ENCODE peak calls at places on chromosome 22, in four cellular contexts. T, C, M and Q are unnamed samples.

GRCh38 chr22:20271114-20271994 is 3.2 kb upstream of the RTN4R start:
- DNase-seq in M (no peak), T (no peak), C (no peak), Q (no peak)

GRCh38 chr22:42881298-42881697 is 24.2 kb upstream of the ARFGAP3 start:
- DNase-seq in C (no peak), T (no peak), M (no peak), Q (no peak)

GRCh38 chr22:22810018-22810427 is 77.6 kb upstream of the IGLL5 start:
- DNase-seq in M (no peak), C (peak), T (peak), Q (no peak)

GRCh38 chr22:50606561-50607365 is 6.2 kb downstream of the MAPK8IP2 start:
- DNase-seq in C (no peak), T (no peak), M (no peak), Q (no peak)

GRCh38 chr22:48786679-48786996 is 1041.0 kb downstream of the BRD1 start:
- DNase-seq in C (no peak), M (no peak), T (no peak), Q (no peak)

GRCh38 chr22:33654173-33654890 is 265.9 kb downstream of the LARGE1 start:
- DNase-seq in C (no peak), T (no peak), M (no peak), Q (no peak)

GRCh38 chr22:42544686-42545085 is 9.1 kb upstream of the SERHL2 start:
- DNase-seq in T (no peak), M (no peak), C (no peak), Q (no peak)

GRCh38 chr22:36086629-36087254 is 58.1 kb upstream of the RBFOX2 start:
- DNase-seq in C (no peak), T (no peak), M (no peak), Q (no peak)

GRCh38 chr22:26452236-26453016 is 23.4 kb downstream of the ASPHD2 start:
- DNase-seq in C (no peak), T (no peak), M (no peak), Q (no peak)

GRCh38 chr22:41782751-41783150 is 17.7 kb upstream of the CCDC134 start:
- DNase-seq in C (no peak), T (no peak), M (no peak), Q (no peak)

GRCh38 chr22:30002861-30003489 is 77.3 kb upstream of the HORMAD2 start:
- DNase-seq in C (no peak), M (no peak), T (no peak), Q (no peak)

GRCh38 chr22:42178910-42179495 is 48.4 kb upstream of the CYP2D6 start:
- DNase-seq in M (no peak), T (no peak), C (no peak), Q (no peak)

GRCh38 chr22:35312198-35313059 is 12.7 kb downstream of the TOM1 start:
- DNase-seq in M (peak), C (no peak), T (peak), Q (peak)

GRCh38 chr22:32042924-32043323 is at the start of gene SLC5A1:
- DNase-seq in M (peak), T (no peak), C (no peak), Q (no peak)

GRCh38 chr22:42910221-42910942 is 53.3 kb upstream of the ARFGAP3 start:
- DNase-seq in T (no peak), C (no peak), M (no peak), Q (no peak)

GRCh38 chr22:35544189-35544588 is 3.6 kb downstream of the RASD2 start:
- DNase-seq in T (no peak), C (no peak), M (no peak), Q (no peak)

GRCh38 chr22:35984183-35984710 is 44.4 kb downstream of the RBFOX2 start:
- DNase-seq in T (no peak), M (no peak), C (no peak), Q (no peak)

GRCh38 chr22:48811885-48812284 is 1015.8 kb downstream of the BRD1 start:
- DNase-seq in M (no peak), C (no peak), T (no peak), Q (no peak)

GRCh38 chr22:33579448-33580093 is 340.7 kb downstream of the LARGE1 start:
- DNase-seq in T (peak), C (peak), M (peak), Q (no peak)

GRCh38 chr22:42780070-42780540 is 59.4 kb upstream of the A4GALT start:
- DNase-seq in T (peak), M (peak), C (no peak), Q (peak)

GRCh38 chr22:22371031-22371541 is 126.5 kb downstream of the VPREB1 start:
- DNase-seq in T (no peak), M (no peak), C (peak), Q (no peak)

GRCh38 chr22:30250713-30251267 is 4.2 kb upstream of the LIF start:
- DNase-seq in M (peak), T (peak), C (no peak), Q (peak)

GRCh38 chr22:41563051-41563711 is 2.4 kb downstream of the CSDC2 start:
- DNase-seq in T (peak), C (no peak), M (peak), Q (peak)

GRCh38 chr22:36287881-36288515 is 35.1 kb downstream of the APOL1 start:
- DNase-seq in M (no peak), C (peak), T (no peak), Q (no peak)

GRCh38 chr22:31185056-31185455 is 25.1 kb downstream of the RNF185 start:
- DNase-seq in T (no peak), M (no peak), C (no peak), Q (no peak)

GRCh38 chr22:50247748-50248147 is 2.9 kb upstream of the TUBGCP6 start:
- DNase-seq in M (peak), C (no peak), T (peak), Q (no peak)

GRCh38 chr22:40024201-40025061 is 29.7 kb downstream of the FAM83F start:
- DNase-seq in T (peak), M (peak), C (peak), Q (no peak)

GRCh38 chr22:22386602-22387385 is 121.7 kb downstream of the ZNF280B start:
- DNase-seq in M (no peak), C (no peak), T (no peak), Q (no peak)

GRCh38 chr22:43798492-43798891 is 13.6 kb downstream of the EFCAB6 start:
- DNase-seq in C (no peak), T (no peak), M (no peak), Q (no peak)

GRCh38 chr22:47089374-47089773 is 326.9 kb downstream of the TBC1D22A start:
- DNase-seq in M (no peak), T (no peak), C (no peak), Q (no peak)

GRCh38 chr22:47091921-47092700 is 329.7 kb downstream of the TBC1D22A start:
- DNase-seq in T (no peak), C (no peak), M (no peak), Q (no peak)

GRCh38 chr22:47089796-47090460 is 327.5 kb downstream of the TBC1D22A start:
- DNase-seq in T (no peak), M (no peak), C (no peak), Q (no peak)

GRCh38 chr22:47091241-47091691 is 328.8 kb downstream of the TBC1D22A start:
- DNase-seq in T (peak), M (no peak), C (no peak), Q (no peak)

DNA sequence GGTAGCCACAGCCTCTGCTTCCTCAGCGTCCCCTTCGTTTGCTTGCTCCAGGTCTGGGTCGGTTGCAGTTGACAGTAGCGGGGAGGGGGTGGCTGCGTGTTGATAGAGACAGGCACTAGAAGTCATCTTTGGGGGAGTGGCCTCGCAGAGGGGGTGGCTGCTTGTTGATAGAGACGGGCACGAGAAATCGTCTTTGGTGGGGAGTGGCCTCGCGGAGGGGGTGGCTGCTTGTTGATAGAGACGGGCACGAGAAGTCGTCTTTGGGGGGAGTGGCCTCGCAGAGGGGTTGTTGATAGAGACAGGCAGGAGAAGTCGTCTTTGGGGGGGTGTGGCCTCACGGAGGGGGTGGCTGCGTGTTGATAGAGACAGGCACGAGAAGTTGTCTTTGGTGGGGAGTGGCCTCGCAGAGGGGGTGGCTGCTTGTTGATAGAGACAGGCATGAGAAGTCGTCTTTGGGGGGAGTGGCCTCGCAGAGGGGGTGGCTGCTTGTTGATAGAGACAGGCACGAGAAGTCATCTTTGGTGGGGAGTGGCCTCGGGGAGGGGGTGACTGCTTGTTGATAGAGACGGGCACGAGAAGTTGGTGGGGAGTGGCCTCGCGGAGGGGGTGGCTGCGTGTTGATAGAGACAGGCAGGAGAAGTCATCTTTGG is 328.3 kb downstream of the TBC1D22A start:
- DNase-seq in M (no peak), T (peak), C (no peak), Q (no peak)
- H3K4me3 ChIP-seq in M (no peak), T (peak), C (peak), Q (peak)

DNA sequence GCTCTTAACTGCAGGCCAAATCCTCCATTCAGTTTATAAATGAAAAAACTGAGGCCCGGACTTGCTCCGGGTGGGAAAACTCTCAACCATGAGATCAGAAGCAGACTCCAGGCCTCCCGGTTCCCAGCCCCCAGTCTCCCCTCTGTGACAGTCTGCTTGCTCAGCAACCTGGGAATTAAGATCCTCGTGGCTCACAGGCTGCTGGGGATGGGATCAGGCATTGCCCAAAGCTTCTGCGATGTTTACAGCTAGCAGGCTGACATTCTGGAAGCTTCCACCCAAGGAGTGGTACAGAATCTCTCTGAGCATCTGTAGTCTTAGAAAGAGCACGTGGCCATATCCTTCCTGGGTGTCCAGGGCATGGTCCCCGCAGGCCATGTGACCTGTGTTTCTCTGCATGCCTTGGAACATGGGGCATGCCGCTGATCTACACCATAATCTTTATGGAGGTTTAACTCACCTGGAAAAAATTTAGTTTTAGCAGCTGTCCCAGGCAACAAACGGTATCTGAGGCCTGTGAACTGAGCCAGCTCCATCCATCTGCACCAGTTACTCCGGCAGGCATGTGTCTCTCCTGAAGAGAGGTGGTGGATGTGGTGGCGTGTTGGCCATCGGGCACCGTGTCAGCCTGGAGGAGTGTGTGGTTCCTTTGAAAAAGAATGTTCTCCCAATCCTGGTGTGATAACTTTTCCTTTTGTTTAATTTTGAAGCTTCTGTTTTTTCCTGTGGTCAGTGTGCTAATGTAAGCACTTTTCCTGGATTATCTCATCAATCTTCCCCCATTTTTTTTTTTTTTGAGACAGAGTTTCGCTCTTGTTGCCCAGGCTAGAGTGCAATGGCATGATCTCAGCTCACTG is 7.9 kb downstream of the FBLN1 start:
- DNase-seq in C (no peak), T (peak), M (no peak), Q (peak)
- H3K4me3 ChIP-seq in C (no peak), T (no peak), M (no peak), Q (no peak)

GRCh38 chr22:17569971-17570511 is 6.7 kb downstream of the SLC25A18 start:
- DNase-seq in T (no peak), M (peak), C (no peak), Q (no peak)
- H3K4me3 ChIP-seq in T (peak), M (peak), C (peak), Q (no peak)

DNA sequence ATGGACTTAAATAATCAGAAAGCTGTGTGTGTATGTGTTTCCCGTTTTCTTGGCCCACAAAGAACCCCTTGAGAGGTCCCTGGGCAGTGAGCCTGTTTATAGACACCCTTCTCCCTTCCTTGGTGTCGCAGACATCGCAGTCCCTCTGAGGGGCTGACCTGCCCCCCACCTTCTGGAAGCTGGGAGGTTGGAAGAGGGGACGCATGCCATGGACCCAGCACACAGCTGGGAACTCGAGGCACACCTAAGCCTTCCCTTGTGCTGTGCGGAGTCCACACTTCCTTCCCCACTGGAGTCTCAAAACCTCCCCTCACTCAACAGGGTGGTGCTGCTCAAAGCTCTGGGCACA is 514 bp upstream of the APOBEC3B start:
- DNase-seq in T (no peak), M (no peak), C (no peak), Q (no peak)
- H3K4me3 ChIP-seq in T (peak), M (peak), C (peak), Q (peak)

DNA sequence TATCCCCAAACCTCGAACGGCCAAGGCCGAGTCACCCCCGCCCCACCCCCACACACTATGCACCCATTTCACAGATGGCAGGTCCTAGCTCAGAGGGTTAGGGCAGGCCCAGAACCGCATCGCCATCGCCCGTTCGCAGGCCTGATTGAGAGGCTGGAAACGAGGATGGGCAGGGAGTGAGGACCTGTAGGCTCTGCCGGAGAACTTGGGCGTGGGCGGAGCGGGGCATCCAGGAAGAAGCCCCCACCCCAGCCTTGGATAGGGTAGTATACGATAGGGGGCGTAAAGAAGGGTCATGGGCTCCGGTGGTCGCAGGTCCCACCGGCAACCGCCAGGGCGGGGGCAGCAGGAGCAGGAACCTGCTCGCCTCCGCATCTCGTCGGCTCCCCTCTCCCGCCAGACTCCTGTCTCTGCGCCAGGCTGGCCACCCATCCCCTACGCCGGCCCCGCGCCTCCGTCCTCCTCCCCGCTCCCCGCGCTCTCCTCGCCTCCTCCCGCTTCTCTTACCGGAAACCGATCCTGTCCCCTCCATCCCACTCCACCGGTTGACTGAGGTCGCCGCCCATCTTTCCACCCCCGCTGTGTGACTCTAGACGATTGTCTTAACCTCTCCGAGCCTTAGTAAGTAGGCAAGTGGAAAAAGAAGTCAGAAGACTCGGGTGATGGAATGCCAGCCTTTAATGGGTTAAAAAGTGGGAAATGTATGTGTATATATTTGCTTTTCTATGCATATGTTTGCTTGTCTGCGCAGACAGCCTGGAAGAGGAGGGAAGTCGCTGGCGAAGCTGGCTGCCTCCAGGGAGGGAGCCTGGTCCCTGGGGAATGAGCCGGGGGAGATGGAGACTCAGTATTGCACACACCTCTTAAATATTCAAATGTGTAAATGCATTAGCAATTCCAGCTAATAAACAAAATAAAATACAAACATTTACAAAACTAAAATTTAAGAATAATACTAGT is 52.8 kb downstream of the CYTH4 start:
- DNase-seq in M (peak), C (no peak), T (no peak), Q (no peak)
- H3K4me3 ChIP-seq in M (peak), C (no peak), T (no peak), Q (no peak)

GRCh38 chr22:38467438-38467903 is 425 bp upstream of the KDELR3 start:
- DNase-seq in M (no peak), T (no peak), C (no peak), Q (no peak)

GRCh38 chr22:38467904-38468760 is at the start of gene KDELR3:
- DNase-seq in C (peak), M (peak), T (peak), Q (no peak)

GRCh38 chr22:38469306-38469781 is 1.4 kb downstream of the KDELR3 start:
- DNase-seq in C (no peak), M (no peak), T (no peak), Q (no peak)

GRCh38 chr22:38471237-38471636 is 3.3 kb downstream of the KDELR3 start:
- DNase-seq in M (no peak), C (no peak), T (no peak), Q (no peak)

DNA sequence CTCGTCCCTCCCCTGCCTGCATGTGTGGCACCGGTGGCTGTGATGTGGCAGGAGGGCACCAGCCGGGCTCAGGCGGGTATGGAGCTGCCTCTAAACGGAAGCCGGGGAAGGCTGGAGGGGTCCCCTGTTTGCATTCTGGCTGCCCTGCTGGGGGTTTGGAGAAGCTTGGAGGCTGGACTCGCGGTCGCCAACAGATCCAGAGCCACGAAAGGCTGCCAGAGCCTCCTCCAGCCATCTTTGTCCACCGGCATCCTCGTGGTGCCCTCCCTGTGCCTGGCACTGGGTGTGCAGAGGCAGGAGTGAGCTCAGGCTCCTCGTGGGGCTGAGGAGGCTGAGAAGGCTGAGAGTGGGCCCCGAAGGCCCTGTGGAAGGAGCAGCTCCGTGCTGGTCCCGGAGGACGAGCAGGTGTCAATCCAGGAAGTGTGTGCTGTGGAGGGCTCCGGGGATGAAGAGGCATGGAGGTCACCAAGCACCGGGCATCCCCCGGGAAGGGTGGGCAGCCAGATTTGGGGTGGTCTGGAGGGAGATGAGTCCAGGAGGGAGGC is 937 bp downstream of the KDELR3 start:
- DNase-seq in C (no peak), T (no peak), M (no peak), Q (no peak)
- H3K4me3 ChIP-seq in C (peak), T (peak), M (peak), Q (peak)

GRCh38 chr22:46092011-46092410 is 58.3 kb upstream of the PPARA start:
- DNase-seq in T (no peak), M (no peak), C (peak), Q (no peak)

GRCh38 chr22:46090631-46091201 is 59.6 kb upstream of the PPARA start:
- DNase-seq in C (peak), T (no peak), M (peak), Q (no peak)

GRCh38 chr22:46090051-46090591 is 60.2 kb upstream of the PPARA start:
- DNase-seq in C (peak), T (no peak), M (no peak), Q (no peak)

GRCh38 chr22:46092646-46093410 is 57.5 kb upstream of the PPARA start:
- DNase-seq in M (no peak), T (no peak), C (peak), Q (no peak)

GRCh38 chr22:46091277-46091977 is 58.9 kb upstream of the PPARA start:
- DNase-seq in M (no peak), T (no peak), C (peak), Q (no peak)
- H3K4me3 ChIP-seq in M (no peak), T (peak), C (no peak), Q (no peak)